ENCODE peak calls at places on chromosome 12, in five cellular contexts. One of them, this sample, is unnamed.
A peak's percentile ranks its signal among the peaks of the same experiment; 100 is the strongest.

GRCh38 chr12:123937707-123938600 is 34.7 kb downstream of the CCDC92 start:
- DNase-seq in endothelial cell of umbilical vein: no peak
- DNase-seq in NB4: peak; percentile 31
- DNase-seq in H1: no peak
- DNase-seq in GM12878: no peak
- DNase-seq in this sample: no peak

GRCh38 chr12:25469368-25469767 is 83.7 kb downstream of the LMNTD1 start:
- DNase-seq in endothelial cell of umbilical vein: no peak
- DNase-seq in NB4: no peak
- DNase-seq in H1: no peak
- DNase-seq in GM12878: no peak
- DNase-seq in this sample: no peak

GRCh38 chr12:16482726-16483125 is 123.2 kb downstream of the LMO3 start:
- DNase-seq in endothelial cell of umbilical vein: no peak
- DNase-seq in NB4: no peak
- DNase-seq in H1: no peak
- DNase-seq in GM12878: no peak
- DNase-seq in this sample: no peak

GRCh38 chr12:119444462-119445044 is 110.0 kb downstream of the CCDC60 start:
- DNase-seq in endothelial cell of umbilical vein: peak; percentile 28
- DNase-seq in NB4: peak; percentile 77
- DNase-seq in H1: peak; percentile 75
- DNase-seq in GM12878: peak; percentile 28
- DNase-seq in this sample: peak; percentile 85

GRCh38 chr12:21933656-21934055 is 7.6 kb downstream of the ABCC9 start:
- DNase-seq in endothelial cell of umbilical vein: no peak
- DNase-seq in NB4: no peak
- DNase-seq in H1: no peak
- DNase-seq in GM12878: no peak
- DNase-seq in this sample: no peak

GRCh38 chr12:27970981-27971489 is 1.5 kb downstream of the PTHLH start:
- DNase-seq in endothelial cell of umbilical vein: no peak
- DNase-seq in NB4: no peak
- DNase-seq in H1: peak; percentile 54
- DNase-seq in GM12878: no peak
- DNase-seq in this sample: no peak

GRCh38 chr12:124213606-124214347 is 81.1 kb upstream of the RFLNA start:
- DNase-seq in endothelial cell of umbilical vein: no peak
- DNase-seq in NB4: no peak
- DNase-seq in H1: no peak
- DNase-seq in GM12878: no peak
- DNase-seq in this sample: no peak

GRCh38 chr12:41407240-41407799 is 219.2 kb downstream of the PDZRN4 start:
- DNase-seq in endothelial cell of umbilical vein: no peak
- DNase-seq in NB4: no peak
- DNase-seq in H1: no peak
- DNase-seq in GM12878: no peak
- DNase-seq in this sample: no peak

GRCh38 chr12:123757555-123757954 is 4.5 kb upstream of the DNAH10 start:
- DNase-seq in endothelial cell of umbilical vein: no peak
- DNase-seq in NB4: no peak
- DNase-seq in H1: no peak
- DNase-seq in GM12878: no peak
- DNase-seq in this sample: no peak

GRCh38 chr12:62730649-62731377 is 204.1 kb downstream of the PPM1H start:
- DNase-seq in endothelial cell of umbilical vein: peak; percentile 49
- DNase-seq in NB4: peak; percentile 78
- DNase-seq in H1: no peak
- DNase-seq in GM12878: no peak
- DNase-seq in this sample: no peak

DNA sequence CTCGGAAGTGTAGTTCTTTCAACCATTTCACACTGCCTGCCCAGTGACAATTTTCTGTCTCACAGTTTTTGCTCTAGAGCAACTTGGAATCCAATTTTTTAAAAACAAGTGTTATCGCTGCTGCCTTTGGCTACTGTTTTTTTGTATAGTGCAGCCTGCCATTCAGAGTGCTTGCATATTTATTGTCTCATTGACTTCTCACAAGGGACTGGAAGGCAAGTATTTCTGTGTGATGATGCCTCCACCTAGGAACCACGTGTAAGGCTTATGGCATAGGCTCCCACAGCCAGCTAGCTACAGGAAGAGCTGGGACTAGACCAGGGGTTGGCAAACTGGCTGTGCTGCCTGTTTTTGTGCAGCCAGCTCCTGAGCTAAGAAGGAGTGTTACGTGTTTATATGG is 903 bp downstream of the PARPBP start:
- DNase-seq in endothelial cell of umbilical vein: peak; percentile 27
- DNase-seq in NB4: peak; percentile 77
- DNase-seq in H1: no peak
- DNase-seq in GM12878: no peak
- DNase-seq in this sample: peak; percentile 3
- TF ChIP-seq MAX in endothelial cell of umbilical vein: peak; percentile 18
- TF ChIP-seq MAX in NB4: peak; percentile 92
- TF ChIP-seq MAX in H1: peak; percentile 42
- TF ChIP-seq MAX in GM12878: no peak
- TF ChIP-seq MAX in this sample: peak; percentile 72

GRCh38 chr12:114407034-114407420 is 1.1 kb upstream of the TBX5 start:
- DNase-seq in endothelial cell of umbilical vein: no peak
- DNase-seq in NB4: no peak
- DNase-seq in H1: no peak
- DNase-seq in GM12878: no peak
- DNase-seq in this sample: no peak
- TF ChIP-seq MAX in endothelial cell of umbilical vein: no peak
- TF ChIP-seq MAX in NB4: no peak
- TF ChIP-seq MAX in H1: no peak
- TF ChIP-seq MAX in GM12878: no peak
- TF ChIP-seq MAX in this sample: no peak

DNA sequence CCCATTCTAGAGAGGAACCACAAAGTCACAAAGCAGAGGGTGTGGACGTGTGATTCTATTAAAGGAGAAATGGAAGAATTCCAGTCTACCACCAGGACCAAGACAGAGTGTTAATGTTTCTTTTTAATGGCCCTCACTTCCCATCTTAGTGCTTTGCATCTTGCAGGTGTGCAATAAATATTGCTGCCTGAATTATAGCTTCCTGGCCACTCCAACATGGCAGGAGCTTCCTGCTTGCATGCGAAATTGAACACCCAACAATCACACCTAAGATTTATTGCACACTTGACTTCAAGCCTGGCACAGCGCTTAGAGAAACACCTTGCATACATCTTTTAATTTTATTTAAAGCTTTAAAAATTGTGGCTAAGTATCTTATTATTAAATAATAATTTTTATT is 22.5 kb upstream of the PPP1CC start:
- DNase-seq in endothelial cell of umbilical vein: no peak
- DNase-seq in NB4: no peak
- DNase-seq in H1: no peak
- DNase-seq in GM12878: no peak
- DNase-seq in this sample: no peak
- TF ChIP-seq MAX in endothelial cell of umbilical vein: no peak
- TF ChIP-seq MAX in NB4: no peak
- TF ChIP-seq MAX in H1: no peak
- TF ChIP-seq MAX in GM12878: no peak
- TF ChIP-seq MAX in this sample: no peak

GRCh38 chr12:80230068-80230467 is 130.7 kb downstream of the OTOGL start:
- DNase-seq in endothelial cell of umbilical vein: peak; percentile 61
- DNase-seq in NB4: no peak
- DNase-seq in H1: no peak
- DNase-seq in GM12878: no peak
- DNase-seq in this sample: peak; percentile 4
- TF ChIP-seq MAX in endothelial cell of umbilical vein: no peak
- TF ChIP-seq MAX in NB4: no peak
- TF ChIP-seq MAX in H1: no peak
- TF ChIP-seq MAX in GM12878: no peak
- TF ChIP-seq MAX in this sample: no peak

GRCh38 chr12:19316420-19316819 is 122.9 kb upstream of the AEBP2 start:
- DNase-seq in endothelial cell of umbilical vein: peak; percentile 59
- DNase-seq in NB4: no peak
- DNase-seq in H1: no peak
- DNase-seq in GM12878: no peak
- DNase-seq in this sample: no peak
- TF ChIP-seq MAX in endothelial cell of umbilical vein: no peak
- TF ChIP-seq MAX in NB4: no peak
- TF ChIP-seq MAX in H1: no peak
- TF ChIP-seq MAX in GM12878: no peak
- TF ChIP-seq MAX in this sample: no peak

DNA sequence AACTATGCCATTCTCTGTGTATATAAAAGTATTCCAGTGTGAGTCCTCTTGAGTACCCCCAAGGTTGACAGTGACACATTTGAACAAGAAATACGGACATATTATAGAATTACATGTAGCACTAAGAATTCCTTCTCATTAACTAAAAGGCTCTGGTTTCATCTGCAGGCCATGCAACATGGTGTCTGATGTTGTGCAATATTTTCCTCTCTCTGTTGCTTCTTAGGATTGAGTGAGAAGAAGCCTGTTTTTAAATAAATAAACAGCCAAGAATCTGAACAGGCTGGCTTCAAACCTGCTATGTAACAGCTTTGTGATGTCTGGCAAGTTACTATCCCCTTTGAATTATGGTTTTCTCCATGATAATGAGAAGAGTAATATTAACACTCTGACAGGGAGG is 22.2 kb upstream of the CCER1 start:
- DNase-seq in endothelial cell of umbilical vein: no peak
- DNase-seq in NB4: no peak
- DNase-seq in H1: no peak
- DNase-seq in GM12878: no peak
- DNase-seq in this sample: no peak
- TF ChIP-seq MAX in endothelial cell of umbilical vein: no peak
- TF ChIP-seq MAX in NB4: no peak
- TF ChIP-seq MAX in H1: no peak
- TF ChIP-seq MAX in GM12878: no peak
- TF ChIP-seq MAX in this sample: no peak

GRCh38 chr12:99450231-99450630 is 197.3 kb upstream of the GARIN6 start:
- DNase-seq in endothelial cell of umbilical vein: no peak
- DNase-seq in NB4: no peak
- DNase-seq in H1: no peak
- DNase-seq in GM12878: no peak
- DNase-seq in this sample: no peak
- TF ChIP-seq MAX in endothelial cell of umbilical vein: no peak
- TF ChIP-seq MAX in NB4: no peak
- TF ChIP-seq MAX in H1: no peak
- TF ChIP-seq MAX in GM12878: no peak
- TF ChIP-seq MAX in this sample: no peak

DNA sequence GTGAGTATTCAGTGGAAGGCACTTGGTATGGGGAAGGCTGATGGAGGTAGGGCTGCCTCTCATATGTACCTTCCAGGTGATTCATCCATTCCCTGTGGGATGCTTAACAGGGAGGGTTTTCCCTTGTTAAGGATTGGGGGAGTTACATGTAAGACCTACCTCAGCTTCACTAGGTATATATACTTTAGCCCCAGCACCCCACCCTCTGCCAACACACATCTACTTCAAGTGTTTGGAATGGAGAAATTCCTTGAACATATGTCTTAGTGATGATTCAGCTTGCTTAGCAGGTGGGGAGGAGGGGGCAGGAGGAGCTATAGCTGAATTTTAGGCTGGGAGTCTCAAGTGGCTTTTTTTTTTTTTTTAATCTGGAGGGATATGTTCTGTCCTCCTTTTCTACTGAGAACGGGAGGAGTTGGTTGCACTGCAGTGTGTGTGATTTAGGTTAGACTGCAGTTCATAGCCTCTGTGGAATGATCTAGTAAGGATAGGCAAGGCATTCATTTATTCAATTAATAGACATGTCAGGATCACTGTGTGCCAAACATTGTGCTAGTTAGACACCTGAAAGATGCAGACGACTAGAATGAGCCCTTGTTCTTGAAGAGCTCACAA is 1.7 kb downstream of the PIP4K2C start:
- DNase-seq in endothelial cell of umbilical vein: no peak
- DNase-seq in NB4: no peak
- DNase-seq in H1: no peak
- DNase-seq in GM12878: no peak
- DNase-seq in this sample: no peak
- TF ChIP-seq MAX in endothelial cell of umbilical vein: no peak
- TF ChIP-seq MAX in NB4: no peak
- TF ChIP-seq MAX in H1: no peak
- TF ChIP-seq MAX in GM12878: no peak
- TF ChIP-seq MAX in this sample: no peak

GRCh38 chr12:46266869-46267617 is 1.8 kb downstream of the SLC38A1 start:
- DNase-seq in endothelial cell of umbilical vein: peak; percentile 78
- DNase-seq in NB4: peak; percentile 74
- DNase-seq in H1: peak; percentile 66
- DNase-seq in GM12878: no peak
- DNase-seq in this sample: no peak
- TF ChIP-seq MAX in endothelial cell of umbilical vein: no peak
- TF ChIP-seq MAX in NB4: peak; percentile 75
- TF ChIP-seq MAX in H1: peak; percentile 35
- TF ChIP-seq MAX in GM12878: peak; percentile 49
- TF ChIP-seq MAX in this sample: peak; percentile 74

This sample was measured in HCT116.